ENCODE peak calls at places on chromosomes 13 and 19, in five cellular contexts. One of them, this sample, is unnamed.

GRCh38 chr19:50414850-50415660 is 3.7 kb upstream of the SPIB start:
- DNase-seq in Caco-2: peak; percentile 69
- DNase-seq in breast epithelium: peak; percentile 27
- DNase-seq in NB4: peak; percentile 60
- DNase-seq in left ventricle myocardium inferior: peak; percentile 75
- DNase-seq in this sample: peak; percentile 94

GRCh38 chr13:85287528-85287927 is 511.7 kb downstream of the SLITRK6 start:
- DNase-seq in left ventricle myocardium inferior: no peak
- DNase-seq in NB4: peak; percentile 56
- DNase-seq in Caco-2: no peak
- DNase-seq in breast epithelium: no peak
- DNase-seq in this sample: no peak

GRCh38 chr13:48629282-48629681 is 24.4 kb upstream of the CYSLTR2 start:
- DNase-seq in Caco-2: no peak
- DNase-seq in NB4: no peak
- DNase-seq in breast epithelium: no peak
- DNase-seq in left ventricle myocardium inferior: no peak
- DNase-seq in this sample: no peak

GRCh38 chr13:90613076-90613795 is 734.3 kb upstream of the MIR17HG start:
- DNase-seq in NB4: no peak
- DNase-seq in Caco-2: no peak
- DNase-seq in left ventricle myocardium inferior: no peak
- DNase-seq in breast epithelium: no peak
- DNase-seq in this sample: no peak

GRCh38 chr19:54422136-54422535 is 6.9 kb downstream of the TTYH1 start:
- DNase-seq in left ventricle myocardium inferior: no peak
- DNase-seq in NB4: no peak
- DNase-seq in breast epithelium: no peak
- DNase-seq in Caco-2: no peak
- DNase-seq in this sample: no peak

GRCh38 chr19:6313398-6313969 is 19.9 kb downstream of the ACER1 start:
- DNase-seq in breast epithelium: no peak
- DNase-seq in NB4: no peak
- DNase-seq in left ventricle myocardium inferior: no peak
- DNase-seq in Caco-2: no peak
- DNase-seq in this sample: no peak

GRCh38 chr19:1608414-1609391 is 3.4 kb upstream of the UQCR11 start:
- DNase-seq in breast epithelium: no peak
- DNase-seq in NB4: no peak
- DNase-seq in Caco-2: no peak
- DNase-seq in left ventricle myocardium inferior: no peak
- DNase-seq in this sample: no peak

GRCh38 chr13:98653471-98653985 is 76.6 kb upstream of the STK24 start:
- DNase-seq in breast epithelium: peak; percentile 78
- DNase-seq in Caco-2: peak; percentile 93
- DNase-seq in NB4: peak; percentile 70
- DNase-seq in left ventricle myocardium inferior: peak; percentile 71
- DNase-seq in this sample: peak; percentile 82

GRCh38 chr19:49530708-49531107 is 2.9 kb downstream of the RCN3 start:
- DNase-seq in NB4: no peak
- DNase-seq in Caco-2: no peak
- DNase-seq in left ventricle myocardium inferior: no peak
- DNase-seq in breast epithelium: no peak
- DNase-seq in this sample: no peak

GRCh38 chr13:97226788-97227627 is 4.9 kb downstream of the MBNL2 start:
- DNase-seq in NB4: peak; percentile 56
- DNase-seq in Caco-2: no peak
- DNase-seq in left ventricle myocardium inferior: no peak
- DNase-seq in breast epithelium: no peak
- DNase-seq in this sample: no peak

GRCh38 chr13:100811906-100812305 is 137.3 kb upstream of the TMTC4 start:
- DNase-seq in breast epithelium: no peak
- DNase-seq in left ventricle myocardium inferior: no peak
- DNase-seq in Caco-2: no peak
- DNase-seq in NB4: no peak
- DNase-seq in this sample: no peak

GRCh38 chr13:43094901-43095300 is 71.5 kb downstream of the DNAJC15 start:
- DNase-seq in NB4: no peak
- DNase-seq in Caco-2: no peak
- DNase-seq in breast epithelium: no peak
- DNase-seq in left ventricle myocardium inferior: no peak
- DNase-seq in this sample: no peak

GRCh38 chr13:91922969-91923592 is 524.7 kb downstream of the GPC5 start:
- DNase-seq in breast epithelium: no peak
- DNase-seq in left ventricle myocardium inferior: no peak
- DNase-seq in NB4: peak; percentile 12
- DNase-seq in Caco-2: no peak
- DNase-seq in this sample: no peak
- TF ChIP-seq CTCF in breast epithelium: no peak
- TF ChIP-seq CTCF in left ventricle myocardium inferior: peak; percentile 27
- TF ChIP-seq CTCF in NB4: peak; percentile 20
- TF ChIP-seq CTCF in Caco-2: peak; percentile 42
- TF ChIP-seq CTCF in this sample: no peak

DNA sequence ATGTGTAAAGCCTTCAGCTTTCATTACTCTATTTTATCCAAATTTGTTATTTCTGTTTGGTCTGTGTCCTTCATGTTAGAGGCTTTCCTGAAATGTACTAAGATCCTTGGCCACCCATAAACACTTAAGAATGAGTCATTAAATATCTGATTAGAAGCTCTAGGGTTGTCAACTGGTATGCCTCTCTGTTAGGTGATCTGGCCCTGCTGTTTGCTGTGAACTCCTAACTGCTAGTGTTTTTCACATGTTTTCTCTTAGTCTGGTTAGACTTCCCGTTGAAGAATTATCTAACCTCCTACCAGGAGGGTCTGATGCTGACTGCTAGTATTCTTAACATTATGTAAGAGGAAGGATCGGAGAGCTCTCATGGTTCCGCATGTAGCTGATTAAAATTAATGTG is 207.0 kb upstream of the SPRY2 start:
- DNase-seq in breast epithelium: no peak
- DNase-seq in left ventricle myocardium inferior: no peak
- DNase-seq in NB4: no peak
- DNase-seq in Caco-2: no peak
- DNase-seq in this sample: no peak
- TF ChIP-seq CTCF in breast epithelium: no peak
- TF ChIP-seq CTCF in left ventricle myocardium inferior: no peak
- TF ChIP-seq CTCF in NB4: no peak
- TF ChIP-seq CTCF in Caco-2: no peak
- TF ChIP-seq CTCF in this sample: no peak

GRCh38 chr13:102944821-102945220 is 99.0 kb downstream of the ERCC5 start:
- DNase-seq in left ventricle myocardium inferior: no peak
- DNase-seq in NB4: no peak
- DNase-seq in Caco-2: no peak
- DNase-seq in breast epithelium: no peak
- DNase-seq in this sample: no peak

GRCh38 chr13:102935896-102936321 is 90.1 kb downstream of the ERCC5 start:
- DNase-seq in breast epithelium: no peak
- DNase-seq in NB4: no peak
- DNase-seq in left ventricle myocardium inferior: no peak
- DNase-seq in Caco-2: no peak
- DNase-seq in this sample: no peak

GRCh38 chr13:102945324-102945815 is 99.5 kb downstream of the ERCC5 start:
- DNase-seq in breast epithelium: no peak
- DNase-seq in left ventricle myocardium inferior: no peak
- DNase-seq in NB4: no peak
- DNase-seq in Caco-2: no peak
- DNase-seq in this sample: no peak

GRCh38 chr13:102940770-102941169 is 94.9 kb downstream of the ERCC5 start:
- DNase-seq in NB4: no peak
- DNase-seq in Caco-2: no peak
- DNase-seq in left ventricle myocardium inferior: no peak
- DNase-seq in breast epithelium: no peak
- DNase-seq in this sample: no peak

GRCh38 chr13:102940143-102940542 is 94.3 kb downstream of the ERCC5 start:
- DNase-seq in Caco-2: no peak
- DNase-seq in left ventricle myocardium inferior: no peak
- DNase-seq in breast epithelium: no peak
- DNase-seq in NB4: peak; percentile 24
- DNase-seq in this sample: no peak
- TF ChIP-seq CTCF in Caco-2: no peak
- TF ChIP-seq CTCF in left ventricle myocardium inferior: no peak
- TF ChIP-seq CTCF in breast epithelium: no peak
- TF ChIP-seq CTCF in NB4: peak; percentile 41
- TF ChIP-seq CTCF in this sample: no peak

DNA sequence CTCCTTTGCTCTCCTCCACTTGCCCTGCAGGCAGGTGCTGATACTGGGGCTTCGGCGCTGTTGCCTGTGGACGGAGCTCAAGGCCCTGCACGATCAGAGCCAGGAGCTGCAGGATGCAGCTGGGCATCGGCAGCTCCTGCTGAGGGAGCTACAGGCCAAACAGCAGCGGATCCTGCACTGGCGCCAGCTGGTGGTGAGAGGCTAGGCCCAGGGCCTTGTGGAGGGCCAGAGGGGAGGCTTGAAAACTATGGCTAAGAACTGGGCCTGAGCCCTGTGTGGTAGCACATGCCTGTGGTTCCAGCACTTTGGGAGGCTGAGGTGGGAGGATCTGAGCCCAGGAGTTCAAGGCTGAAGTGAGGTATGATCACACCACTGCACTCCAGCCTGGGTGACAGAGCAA is 6.3 kb downstream of the HAUS5 start:
- DNase-seq in left ventricle myocardium inferior: no peak
- DNase-seq in Caco-2: no peak
- DNase-seq in breast epithelium: no peak
- DNase-seq in NB4: no peak
- DNase-seq in this sample: no peak
- TF ChIP-seq CTCF in left ventricle myocardium inferior: no peak
- TF ChIP-seq CTCF in Caco-2: no peak
- TF ChIP-seq CTCF in breast epithelium: no peak
- TF ChIP-seq CTCF in NB4: no peak
- TF ChIP-seq CTCF in this sample: no peak

GRCh38 chr19:18517606-18518005 is 4.3 kb downstream of the ELL start:
- DNase-seq in NB4: no peak
- DNase-seq in breast epithelium: no peak
- DNase-seq in Caco-2: no peak
- DNase-seq in left ventricle myocardium inferior: no peak
- DNase-seq in this sample: no peak
- TF ChIP-seq CTCF in NB4: no peak
- TF ChIP-seq CTCF in breast epithelium: no peak
- TF ChIP-seq CTCF in Caco-2: no peak
- TF ChIP-seq CTCF in left ventricle myocardium inferior: no peak
- TF ChIP-seq CTCF in this sample: no peak

GRCh38 chr13:114115191-114115671 is 17.2 kb downstream of the RASA3 start:
- DNase-seq in left ventricle myocardium inferior: no peak
- DNase-seq in Caco-2: peak; percentile 90
- DNase-seq in NB4: peak; percentile 96
- DNase-seq in breast epithelium: no peak
- DNase-seq in this sample: no peak
- TF ChIP-seq CTCF in left ventricle myocardium inferior: peak; percentile 13
- TF ChIP-seq CTCF in Caco-2: no peak
- TF ChIP-seq CTCF in NB4: peak; percentile 45
- TF ChIP-seq CTCF in breast epithelium: no peak
- TF ChIP-seq CTCF in this sample: no peak

GRCh38 chr19:40284501-40285352 is at the start of gene AKT2:
- DNase-seq in Caco-2: no peak
- DNase-seq in breast epithelium: no peak
- DNase-seq in NB4: peak; percentile 79
- DNase-seq in left ventricle myocardium inferior: peak; percentile 66
- DNase-seq in this sample: peak; percentile 76
- TF ChIP-seq CTCF in Caco-2: no peak
- TF ChIP-seq CTCF in breast epithelium: no peak
- TF ChIP-seq CTCF in NB4: no peak
- TF ChIP-seq CTCF in left ventricle myocardium inferior: no peak
- TF ChIP-seq CTCF in this sample: no peak

GRCh38 chr13:108728370-108728769 is 99.0 kb downstream of the MYO16 start:
- DNase-seq in breast epithelium: no peak
- DNase-seq in Caco-2: peak; percentile 46
- DNase-seq in NB4: peak; percentile 9
- DNase-seq in left ventricle myocardium inferior: no peak
- DNase-seq in this sample: no peak
- TF ChIP-seq CTCF in breast epithelium: no peak
- TF ChIP-seq CTCF in Caco-2: peak; percentile 38
- TF ChIP-seq CTCF in NB4: peak; percentile 14
- TF ChIP-seq CTCF in left ventricle myocardium inferior: no peak
- TF ChIP-seq CTCF in this sample: no peak

This sample was measured in GM13976.